ENCODE peak calls at places on chromosomes 5 and 9, in eight cellular contexts. H is choroid plexus epithelial cell, I is A549, T is cerebellar nuclear complex, S is left colon, P is fibroblast of lung, N is gastrocnemius medialis, Y is PC-3. Q is an unnamed sample.

GRCh38 chr9:133735894-133736293 is 2.3 kb downstream of the SARDH start:
- DNase-seq in Y (no peak), S (no peak), N (no peak), I (no peak), H (no peak), T (no peak), P (no peak), Q (no peak)

GRCh38 chr9:126436545-126437269 is 110.1 kb downstream of the MVB12B start:
- DNase-seq in N (no peak), P (no peak), S (no peak), I (no peak), H (no peak), Y (peak; percentile 39), T (no peak), Q (no peak)

GRCh38 chr5:61840354-61840753 is 465.7 kb upstream of the KIF2A start:
- DNase-seq in N (no peak), H (peak; percentile 8), P (no peak), Y (no peak), I (no peak), T (no peak), S (no peak), Q (no peak)

GRCh38 chr9:92059045-92059444 is 56.2 kb downstream of the SPTLC1 start:
- DNase-seq in S (no peak), N (no peak), Y (no peak), P (no peak), H (no peak), I (no peak), T (no peak), Q (no peak)

GRCh38 chr5:101662263-101662662 is 633.8 kb downstream of the SLCO4C1 start:
- DNase-seq in S (no peak), T (no peak), N (no peak), H (no peak), P (no peak), I (no peak), Y (no peak), Q (no peak)

GRCh38 chr5:179113945-179114641 is 53.9 kb downstream of the ZNF354C start:
- DNase-seq in N (no peak), P (no peak), S (no peak), H (no peak), Y (no peak), T (no peak), I (no peak), Q (no peak)

GRCh38 chr5:1762121-1762877 is 37.3 kb downstream of the MRPL36 start:
- DNase-seq in T (no peak), P (no peak), Y (no peak), I (no peak), S (no peak), N (no peak), H (no peak), Q (no peak)

GRCh38 chr5:10485897-10486296 is 44.2 kb downstream of the ROPN1L start:
- DNase-seq in T (no peak), P (no peak), S (no peak), I (no peak), H (no peak), Y (no peak), N (no peak), Q (no peak)

GRCh38 chr5:153523831-153524230 is 33.4 kb downstream of the GRIA1 start:
- DNase-seq in H (peak; percentile 62), N (no peak), Y (no peak), I (no peak), T (no peak), S (peak; percentile 5), P (peak; percentile 59), Q (peak; percentile 63)

GRCh38 chr9:135893104-135893503 is 14.2 kb downstream of the CAMSAP1 start:
- DNase-seq in Y (no peak), S (no peak), N (no peak), P (no peak), H (no peak), T (no peak), I (no peak), Q (no peak)

GRCh38 chr5:180688326-180689070 is 39.1 kb upstream of the FLT4 start:
- DNase-seq in H (no peak), T (no peak), N (no peak), P (no peak), S (no peak), I (no peak), Y (no peak), Q (no peak)

GRCh38 chr9:137545123-137545522 is 5.1 kb downstream of the PNPLA7 start:
- DNase-seq in P (peak; percentile 32), T (no peak), H (peak; percentile 73), I (no peak), N (peak; percentile 10), S (no peak), Y (no peak), Q (peak; percentile 45)

Q was measured in fibroblast of pulmonary artery.